ENCODE peak calls at places on chromosomes 13 and 19, in seven cellular contexts. G is Calu3; R is GM13976; Z is CD4-positive, alpha-beta T cell; H is spleen; P is AG09309; J is lower lobe of right lung. E is an unnamed sample.

GRCh38 chr13:74695021-74695800 is 561.0 kb upstream of the KLF12 start:
- DNase-seq in R (no peak), J (no peak), P (no peak), Z (no peak), H (no peak), G (no peak), E (no peak)

GRCh38 chr19:49677901-49678674 is 1.0 kb downstream of the PRMT1 start:
- DNase-seq in R (peak; percentile 78), P (no peak), J (peak; percentile 79), G (peak; percentile 86), H (peak; percentile 91), Z (peak; percentile 81), E (peak; percentile 81)

GRCh38 chr19:1503089-1503924 is 9.5 kb downstream of the ADAMTSL5 start:
- DNase-seq in R (peak; percentile 84), Z (peak; percentile 54), J (peak; percentile 73), G (peak; percentile 47), P (no peak), H (no peak), E (peak; percentile 84)

GRCh38 chr13:106619688-106620555 is 52.0 kb upstream of the ARGLU1 start:
- DNase-seq in J (no peak), H (no peak), G (peak; percentile 7), R (peak; percentile 53), P (peak; percentile 28), Z (peak; percentile 8), E (peak; percentile 62)

GRCh38 chr13:31793246-31793645 is 53.9 kb downstream of the RXFP2 start:
- DNase-seq in H (no peak), J (no peak), Z (no peak), R (no peak), P (peak; percentile 74), G (no peak), E (no peak)

GRCh38 chr19:18194554-18195238 is 1.7 kb downstream of the MPV17L2 start:
- DNase-seq in R (no peak), J (no peak), H (peak; percentile 86), G (no peak), Z (no peak), P (no peak), E (no peak)

GRCh38 chr13:101661839-101662238 is 209.4 kb downstream of the ITGBL1 start:
- DNase-seq in G (no peak), H (no peak), Z (no peak), P (no peak), J (no peak), R (no peak), E (no peak)

GRCh38 chr19:35716735-35716984 is 1.1 kb upstream of the KMT2B start:
- DNase-seq in P (no peak), Z (no peak), R (no peak), J (no peak), H (peak; percentile 95), G (no peak), E (peak; percentile 82)

GRCh38 chr19:4539697-4540581 is at the start of gene LRG1:
- DNase-seq in P (no peak), J (peak; percentile 88), Z (peak; percentile 11), G (peak; percentile 83), H (peak; percentile 92), R (peak; percentile 77), E (peak; percentile 85)

GRCh38 chr13:85536706-85537105 is 262.5 kb downstream of the SLITRK6 start:
- DNase-seq in R (no peak), G (no peak), Z (no peak), P (no peak), H (no peak), J (no peak), E (no peak)

GRCh38 chr13:32409561-32410440 is 18.1 kb downstream of the N4BP2L1 start:
- DNase-seq in R (no peak), H (no peak), J (no peak), P (peak; percentile 11), G (no peak), Z (no peak), E (no peak)

GRCh38 chr13:76523740-76524382 is 362.3 kb downstream of the KCTD12 start:
- DNase-seq in Z (no peak), J (no peak), P (no peak), H (no peak), G (no peak), R (peak; percentile 51), E (peak; percentile 18)

GRCh38 chr19:1175020-1175419 is 952 bp upstream of the SBNO2 start:
- DNase-seq in G (no peak), J (no peak), Z (no peak), R (no peak), H (no peak), P (no peak), E (peak; percentile 59)

GRCh38 chr13:113337556-113337955 is 26.4 kb downstream of the GRTP1 start:
- DNase-seq in Z (no peak), H (peak; percentile 68), R (no peak), G (no peak), J (peak; percentile 24), P (no peak), E (no peak)

GRCh38 chr13:23579072-23579885 is 9.1 kb downstream of the TNFRSF19 start:
- DNase-seq in P (peak; percentile 28), R (peak; percentile 95), H (peak; percentile 99), G (peak; percentile 94), Z (peak; percentile 91), J (peak; percentile 94), E (peak; percentile 96)

GRCh38 chr13:105153626-105154025 is 1381.8 kb downstream of the EFNB2 start:
- DNase-seq in Z (no peak), P (no peak), G (no peak), J (no peak), R (no peak), H (no peak), E (no peak)

GRCh38 chr19:56091066-56091490 is 30.0 kb downstream of the ZNF787 start:
- DNase-seq in J (no peak), P (no peak), G (peak; percentile 40), H (no peak), Z (no peak), R (no peak), E (no peak)

GRCh38 chr19:45523642-45524256 is 16.5 kb downstream of the VASP start:
- DNase-seq in H (peak; percentile 91), P (no peak), G (peak; percentile 90), J (peak; percentile 81), R (peak; percentile 87), Z (peak; percentile 66), E (peak; percentile 92)

GRCh38 chr13:93925976-93926375 is 553.5 kb downstream of the DCT start:
- DNase-seq in P (no peak), J (no peak), R (no peak), Z (no peak), G (no peak), H (no peak), E (no peak)

GRCh38 chr13:71758823-71759222 is 108.2 kb downstream of the DACH1 start:
- DNase-seq in P (no peak), H (no peak), J (no peak), R (no peak), Z (no peak), G (no peak), E (no peak)

GRCh38 chr19:18697680-18698079 is 14.2 kb downstream of the CRTC1 start:
- DNase-seq in P (no peak), Z (no peak), G (peak; percentile 30), H (no peak), J (peak; percentile 73), R (peak; percentile 11), E (no peak)

GRCh38 chr13:94061316-94061715 is 418.2 kb downstream of the DCT start:
- DNase-seq in R (no peak), P (peak; percentile 24), Z (no peak), G (no peak), J (no peak), H (no peak), E (no peak)

GRCh38 chr13:52454459-52454824 is 836 bp upstream of the CKAP2 start:
- DNase-seq in Z (peak; percentile 2), G (peak; percentile 19), H (peak; percentile 79), J (no peak), R (peak; percentile 53), P (no peak), E (peak; percentile 66)

GRCh38 chr13:104584481-104584880 is 1518.3 kb upstream of the SLC10A2 start:
- DNase-seq in J (no peak), R (no peak), G (no peak), Z (no peak), H (no peak), P (no peak), E (no peak)

GRCh38 chr13:105735269-105735668 is 800.2 kb downstream of the EFNB2 start:
- DNase-seq in G (no peak), H (no peak), R (no peak), P (no peak), Z (no peak), J (no peak), E (no peak)

GRCh38 chr13:25252770-25253169 is 34.5 kb downstream of the MTMR6 start:
- DNase-seq in Z (no peak), G (no peak), H (no peak), P (no peak), R (no peak), J (no peak), E (no peak)

GRCh38 chr13:25247345-25247744 is 39.9 kb downstream of the MTMR6 start:
- DNase-seq in J (no peak), H (no peak), Z (no peak), R (no peak), G (no peak), P (no peak), E (no peak)

GRCh38 chr13:25249001-25249543 is 38.2 kb downstream of the MTMR6 start:
- DNase-seq in H (no peak), R (peak; percentile 40), J (no peak), P (peak; percentile 53), G (no peak), Z (no peak), E (peak; percentile 24)

GRCh38 chr13:25252229-25252628 is 35.1 kb downstream of the MTMR6 start:
- DNase-seq in R (no peak), P (no peak), H (no peak), J (no peak), G (no peak), Z (no peak), E (no peak)

DNA sequence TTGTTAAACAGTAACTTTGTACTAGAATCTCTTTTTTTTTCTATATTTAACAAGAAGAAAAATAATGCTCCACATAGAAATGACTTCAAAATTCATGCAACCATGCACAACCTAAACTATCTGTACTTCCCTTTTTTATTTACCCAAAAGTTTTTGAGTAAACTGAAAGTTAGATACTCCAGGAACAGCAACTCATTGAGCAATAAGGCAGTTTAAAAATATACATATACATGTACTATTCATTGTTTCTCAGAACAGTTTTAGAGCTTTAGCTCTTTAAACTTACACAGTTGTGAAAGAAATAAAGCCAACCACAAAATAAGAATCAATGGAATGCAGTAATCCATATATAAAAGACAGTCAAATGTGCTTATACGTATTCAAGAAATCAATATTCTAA is 39.2 kb downstream of the MTMR6 start:
- DNase-seq in G (no peak), R (no peak), H (no peak), J (no peak), Z (no peak), P (no peak), E (no peak)
- TF ChIP-seq CTCF in G (no peak), R (no peak), H (no peak), J (no peak), Z (no peak), P (no peak), E (no peak)

GRCh38 chr19:30785728-30786127 is 413.5 kb downstream of the ZNF536 start:
- DNase-seq in R (no peak), Z (no peak), G (no peak), J (no peak), H (no peak), P (no peak), E (no peak)
- TF ChIP-seq CTCF in R (no peak), Z (no peak), G (no peak), J (no peak), H (no peak), P (no peak), E (no peak)

GRCh38 chr13:81051873-81052272 is 710.9 kb upstream of the SPRY2 start:
- DNase-seq in P (no peak), Z (no peak), G (no peak), H (no peak), J (no peak), R (no peak), E (no peak)
- TF ChIP-seq CTCF in P (no peak), Z (no peak), G (no peak), H (no peak), J (no peak), R (no peak), E (no peak)

GRCh38 chr19:15631817-15632216 is 8.9 kb upstream of the CYP4F3 start:
- DNase-seq in H (no peak), P (no peak), J (no peak), Z (peak; percentile 12), R (peak; percentile 49), G (peak; percentile 50), E (no peak)
- TF ChIP-seq CTCF in H (no peak), P (peak; percentile 44), J (peak; percentile 43), Z (peak; percentile 42), R (peak; percentile 15), G (peak; percentile 71), E (no peak)

E was measured in GM20000.